ENCODE peak calls at places on chromosomes 7 and 10, in seven cellular contexts. N, M, I, R, P, D and E are unnamed samples.

GRCh38 chr10:12466701-12467100 is 117.4 kb downstream of the CAMK1D start:
- DNase-seq in R (no peak), P (peak; percentile 62), N (no peak), D (no peak), M (no peak), I (no peak), E (no peak)

GRCh38 chr7:129421717-129422250 is 12.4 kb upstream of the STRIP2 start:
- DNase-seq in D (no peak), M (no peak), P (no peak), N (no peak), I (no peak), R (no peak), E (no peak)

GRCh38 chr10:28681345-28681763 is 4.0 kb downstream of the BAMBI start:
- DNase-seq in D (no peak), P (peak; percentile 22), R (no peak), M (no peak), I (no peak), N (peak; percentile 34), E (no peak)

GRCh38 chr7:39880556-39880955 is 69.5 kb upstream of the CDK13 start:
- DNase-seq in R (no peak), P (peak; percentile 39), D (no peak), I (peak; percentile 59), M (no peak), N (no peak), E (no peak)

GRCh38 chr7:79149831-79150230 is 303.6 kb downstream of the MAGI2 start:
- DNase-seq in N (no peak), D (no peak), R (no peak), I (no peak), P (no peak), M (no peak), E (no peak)

GRCh38 chr7:129522088-129522970 is 20.0 kb downstream of the SMKR1 start:
- DNase-seq in P (peak; percentile 12), R (no peak), D (no peak), M (no peak), I (no peak), N (no peak), E (no peak)

GRCh38 chr10:123786306-123786705 is 105.3 kb downstream of the CPXM2 start:
- DNase-seq in N (no peak), R (no peak), D (no peak), M (no peak), P (no peak), I (no peak), E (no peak)

GRCh38 chr10:24196426-24197039 is 12.4 kb upstream of the KIAA1217 start:
- DNase-seq in I (peak; percentile 58), R (peak; percentile 61), N (peak; percentile 63), D (peak; percentile 69), P (peak; percentile 77), M (peak; percentile 73), E (no peak)

GRCh38 chr7:12764355-12765000 is 77.0 kb downstream of the ARL4A start:
- DNase-seq in P (no peak), M (no peak), I (no peak), D (no peak), N (no peak), R (no peak), E (no peak)

GRCh38 chr10:34723746-34724145 is 91.3 kb downstream of the PARD3 start:
- DNase-seq in I (peak; percentile 77), R (no peak), P (peak; percentile 92), D (no peak), M (peak; percentile 44), N (peak; percentile 78), E (no peak)

GRCh38 chr10:22681783-22682183 is 32.6 kb downstream of the PIP4K2A start:
- DNase-seq in I (peak; percentile 70), R (peak; percentile 65), M (no peak), D (no peak), N (peak; percentile 77), P (peak; percentile 77), E (no peak)

GRCh38 chr10:28480566-28480965 is 52.4 kb upstream of the WAC start:
- DNase-seq in R (no peak), I (no peak), D (no peak), P (no peak), N (no peak), M (no peak), E (no peak)

GRCh38 chr10:131727612-131728011 is 173.2 kb upstream of the PPP2R2D start:
- DNase-seq in I (no peak), M (peak; percentile 4), N (no peak), R (no peak), D (peak; percentile 8), P (no peak), E (peak; percentile 34)

GRCh38 chr10:119149723-119150122 is 15.8 kb downstream of the SFXN4 start:
- DNase-seq in M (no peak), P (no peak), N (no peak), I (no peak), D (peak; percentile 25), R (no peak), E (no peak)
- TF ChIP-seq CTCF in M (no peak), P (peak; percentile 7), N (peak; percentile 25), I (no peak), D (no peak), R (no peak), E (no peak)

GRCh38 chr7:148939128-148939747 is 55.1 kb upstream of the EZH2 start:
- DNase-seq in D (no peak), M (peak; percentile 45), R (no peak), I (no peak), P (no peak), N (no peak), E (no peak)

GRCh38 chr7:148944935-148945934 is 61.1 kb upstream of the EZH2 start:
- DNase-seq in I (peak; percentile 80), P (peak; percentile 45), R (no peak), N (peak; percentile 36), D (no peak), M (no peak), E (no peak)

GRCh38 chr7:148940702-148941597 is 56.9 kb upstream of the EZH2 start:
- DNase-seq in I (peak; percentile 83), R (peak; percentile 89), D (peak; percentile 85), N (peak; percentile 91), P (peak; percentile 91), M (peak; percentile 85), E (peak; percentile 77)

GRCh38 chr7:148941598-148942280 is 57.6 kb upstream of the EZH2 start:
- DNase-seq in P (peak; percentile 59), D (peak; percentile 60), R (peak; percentile 66), I (peak; percentile 42), N (peak; percentile 53), M (no peak), E (peak; percentile 68)
- TF ChIP-seq CTCF in P (peak; percentile 66), D (no peak), R (peak; percentile 20), I (peak; percentile 58), N (peak; percentile 43), M (peak; percentile 15), E (peak; percentile 56)

DNA sequence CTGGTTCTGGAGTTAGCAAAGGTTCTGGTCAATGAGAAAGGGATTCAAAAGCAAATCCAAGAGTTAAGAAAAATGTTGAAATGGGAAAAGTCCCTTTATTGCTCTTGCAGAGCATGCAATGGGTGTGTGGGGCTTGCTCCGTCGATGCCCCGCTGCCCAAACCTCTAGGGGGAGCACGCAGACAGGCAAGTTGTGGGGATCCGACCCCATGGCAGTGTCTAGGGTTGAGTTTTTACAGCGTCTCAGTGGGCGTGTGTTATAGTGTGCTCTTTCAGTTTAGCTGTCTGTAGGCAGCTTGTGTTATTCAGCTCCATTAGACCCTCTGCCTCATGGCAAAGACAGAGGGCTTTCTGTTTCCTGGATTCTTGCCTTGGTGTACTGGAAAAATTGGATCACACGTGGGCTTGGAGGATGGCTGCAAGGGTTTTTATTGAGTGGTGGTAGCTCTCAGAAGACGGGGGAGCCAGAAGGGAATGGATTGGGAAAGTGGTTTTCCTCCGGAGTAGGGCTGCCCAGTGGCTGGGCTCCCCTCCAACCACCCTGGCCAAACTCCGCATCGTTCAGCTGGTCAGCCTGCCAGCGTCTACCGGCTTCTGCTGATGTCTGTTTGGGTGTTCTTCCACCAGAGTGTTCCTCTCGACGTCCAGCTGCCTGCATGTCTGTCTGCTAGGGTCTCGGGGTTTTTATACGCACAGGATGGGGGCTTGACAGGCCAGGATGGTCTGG is 102.3 kb upstream of the PLXDC2 start:
- DNase-seq in N (no peak), R (no peak), P (no peak), I (no peak), M (no peak), D (no peak), E (no peak)
- TF ChIP-seq CTCF in N (no peak), R (no peak), P (peak; percentile 9), I (no peak), M (no peak), D (no peak), E (no peak)

GRCh38 chr7:132756482-132756990 is 180.3 kb upstream of the PLXNA4 start:
- DNase-seq in I (no peak), P (no peak), R (no peak), D (no peak), M (no peak), N (no peak), E (no peak)

GRCh38 chr7:132758983-132759382 is 182.7 kb upstream of the PLXNA4 start:
- DNase-seq in N (no peak), M (no peak), P (no peak), R (no peak), I (no peak), D (no peak), E (no peak)

GRCh38 chr7:132752431-132752830 is 176.2 kb upstream of the PLXNA4 start:
- DNase-seq in I (peak; percentile 45), D (no peak), R (no peak), P (no peak), M (no peak), N (peak; percentile 62), E (no peak)

GRCh38 chr7:132757778-132758177 is 181.5 kb upstream of the PLXNA4 start:
- DNase-seq in M (no peak), P (no peak), I (peak; percentile 47), N (peak; percentile 53), R (no peak), D (no peak), E (no peak)

GRCh38 chr7:132755538-132756481 is 179.5 kb upstream of the PLXNA4 start:
- DNase-seq in D (no peak), P (no peak), R (no peak), I (no peak), M (no peak), N (peak; percentile 36), E (no peak)
- TF ChIP-seq CTCF in D (no peak), P (no peak), R (no peak), I (no peak), M (no peak), N (no peak), E (no peak)